ENCODE peak calls at places on chromosomes 1 and 21, in ten cellular contexts. U is stomach, S is esophagus muscularis mucosa, F is SK-N-SH, H is A549, R is K562, Q is ovary, J is sigmoid colon, K is suprapubic skin, P is transverse colon. A is an unnamed sample.

GRCh38 chr1:195608883-195609282 is 999.4 kb downstream of the KCNT2 start:
- DNase-seq in U (no peak), S (no peak), F (no peak), H (no peak), R (no peak), Q (no peak), J (no peak), K (no peak), P (no peak), A (no peak)

GRCh38 chr1:246680180-246680579 is 44.0 kb upstream of the SCCPDH start:
- DNase-seq in U (no peak), S (no peak), F (no peak), H (no peak), R (no peak), Q (no peak), J (peak), K (no peak), P (no peak), A (no peak)

GRCh38 chr1:156691665-156692408 is 13.5 kb downstream of the CRABP2 start:
- DNase-seq in U (no peak), S (no peak), F (no peak), H (peak), R (peak), Q (no peak), J (no peak), K (no peak), P (no peak), A (peak)

GRCh38 chr1:189803364-189803763 is 674.3 kb downstream of the BRINP3 start:
- DNase-seq in U (no peak), S (no peak), F (peak), H (no peak), R (no peak), Q (no peak), J (no peak), K (no peak), P (no peak), A (no peak)

GRCh38 chr1:210351496-210351895 is 22.8 kb downstream of the HHAT start:
- DNase-seq in U (no peak), S (no peak), F (no peak), H (no peak), R (no peak), Q (no peak), J (no peak), K (no peak), P (no peak), A (no peak)

GRCh38 chr1:50183734-50184133 is 75.0 kb downstream of the ELAVL4 start:
- DNase-seq in U (no peak), S (no peak), F (peak), H (no peak), R (no peak), Q (no peak), J (no peak), K (no peak), P (no peak), A (no peak)

GRCh38 chr1:12249181-12249580 is 19.4 kb downstream of the VPS13D start:
- DNase-seq in U (no peak), S (no peak), F (no peak), H (no peak), R (no peak), Q (no peak), J (no peak), K (no peak), P (no peak), A (no peak)

GRCh38 chr21:32698971-32699693 is 28.7 kb downstream of the SYNJ1 start:
- DNase-seq in U (no peak), S (no peak), F (no peak), H (no peak), R (no peak), Q (no peak), J (no peak), K (no peak), P (peak), A (no peak)

GRCh38 chr1:33082575-33083112 is 1.7 kb downstream of the AZIN2 start:
- DNase-seq in U (no peak), S (no peak), F (no peak), H (no peak), R (no peak), Q (no peak), J (no peak), K (no peak), P (no peak), A (no peak)

GRCh38 chr1:28045777-28046176 is 42.6 kb downstream of the EYA3 start:
- DNase-seq in U (no peak), S (no peak), F (no peak), H (no peak), R (no peak), Q (no peak), J (no peak), K (no peak), P (no peak), A (no peak)

GRCh38 chr1:195763146-195763906 is 844.9 kb downstream of the KCNT2 start:
- DNase-seq in U (no peak), S (no peak), F (no peak), H (peak), R (no peak), Q (no peak), J (no peak), K (no peak), P (no peak), A (no peak)

GRCh38 chr1:116328671-116329070 is 44.4 kb upstream of the ATP1A1 start:
- DNase-seq in U (no peak), S (no peak), F (no peak), H (no peak), R (no peak), Q (no peak), J (no peak), K (no peak), P (no peak), A (no peak)

GRCh38 chr21:32143222-32143939 is 135.5 kb downstream of the MIS18A start:
- DNase-seq in U (no peak), S (peak), F (no peak), H (no peak), R (no peak), Q (no peak), J (peak), K (peak), P (no peak), A (no peak)

GRCh38 chr1:58204284-58204683 is 342.2 kb downstream of the OMA1 start:
- DNase-seq in U (no peak), S (no peak), F (peak), H (peak), R (no peak), Q (no peak), J (no peak), K (no peak), P (no peak), A (no peak)

GRCh38 chr1:58398714-58399113 is 147.8 kb downstream of the OMA1 start:
- DNase-seq in U (no peak), S (no peak), F (no peak), H (no peak), R (no peak), Q (no peak), J (no peak), K (no peak), P (no peak), A (no peak)

GRCh38 chr1:109979489-109980091 is 5.0 kb upstream of the AHCYL1 start:
- DNase-seq in U (peak), S (no peak), F (no peak), H (peak), R (peak), Q (no peak), J (no peak), K (no peak), P (no peak), A (no peak)

DNA sequence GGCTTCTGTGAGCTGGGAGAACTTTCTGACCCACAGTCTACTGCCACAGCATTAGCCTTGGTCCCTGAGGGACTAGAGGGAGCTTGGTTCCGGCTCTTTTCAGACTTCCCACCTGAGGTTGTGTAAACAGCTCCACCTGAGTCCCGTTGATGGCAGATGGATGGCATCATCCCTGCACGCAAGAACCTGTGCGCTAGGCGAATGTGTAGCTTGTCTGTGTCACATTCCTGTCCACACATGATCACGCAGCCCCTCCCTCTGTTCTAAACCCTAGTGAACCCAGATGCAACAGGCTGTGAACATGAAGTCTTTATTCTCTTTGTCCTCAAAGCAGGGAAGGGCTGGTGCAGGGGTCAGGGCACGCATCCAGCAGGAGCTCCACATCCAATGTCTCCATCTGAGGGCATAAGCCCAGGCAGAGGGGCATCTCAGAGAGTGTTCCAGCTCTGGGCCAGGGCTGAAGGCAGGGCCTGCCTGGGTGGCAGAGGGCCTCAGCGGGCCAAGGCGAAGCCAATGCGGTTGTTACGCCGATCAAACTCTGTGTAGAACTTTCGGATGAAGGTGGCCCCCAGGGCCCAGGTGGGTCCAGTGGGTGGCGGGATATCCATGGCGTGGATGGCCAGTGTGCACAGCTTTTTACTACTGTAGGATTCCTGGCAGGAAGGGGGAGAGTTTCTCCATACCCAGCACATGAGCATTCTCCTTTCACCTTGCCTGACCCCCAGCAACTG is 2.8 kb upstream of the ETNK2 start:
- DNase-seq in U (no peak), S (no peak), F (no peak), H (no peak), R (no peak), Q (no peak), J (no peak), K (no peak), P (no peak), A (no peak)
- TF ChIP-seq EP300 in U (no peak), S (no peak), F (no peak), H (no peak), R (no peak), Q (no peak), J (no peak), K (no peak), P (no peak), A (no peak)

GRCh38 chr1:115158181-115158580 is 68.9 kb upstream of the TSPAN2 start:
- DNase-seq in U (no peak), S (peak), F (no peak), H (no peak), R (no peak), Q (peak), J (no peak), K (no peak), P (no peak), A (no peak)
- TF ChIP-seq EP300 in U (no peak), S (no peak), F (no peak), H (no peak), R (no peak), Q (no peak), J (no peak), K (no peak), P (no peak), A (no peak)

DNA sequence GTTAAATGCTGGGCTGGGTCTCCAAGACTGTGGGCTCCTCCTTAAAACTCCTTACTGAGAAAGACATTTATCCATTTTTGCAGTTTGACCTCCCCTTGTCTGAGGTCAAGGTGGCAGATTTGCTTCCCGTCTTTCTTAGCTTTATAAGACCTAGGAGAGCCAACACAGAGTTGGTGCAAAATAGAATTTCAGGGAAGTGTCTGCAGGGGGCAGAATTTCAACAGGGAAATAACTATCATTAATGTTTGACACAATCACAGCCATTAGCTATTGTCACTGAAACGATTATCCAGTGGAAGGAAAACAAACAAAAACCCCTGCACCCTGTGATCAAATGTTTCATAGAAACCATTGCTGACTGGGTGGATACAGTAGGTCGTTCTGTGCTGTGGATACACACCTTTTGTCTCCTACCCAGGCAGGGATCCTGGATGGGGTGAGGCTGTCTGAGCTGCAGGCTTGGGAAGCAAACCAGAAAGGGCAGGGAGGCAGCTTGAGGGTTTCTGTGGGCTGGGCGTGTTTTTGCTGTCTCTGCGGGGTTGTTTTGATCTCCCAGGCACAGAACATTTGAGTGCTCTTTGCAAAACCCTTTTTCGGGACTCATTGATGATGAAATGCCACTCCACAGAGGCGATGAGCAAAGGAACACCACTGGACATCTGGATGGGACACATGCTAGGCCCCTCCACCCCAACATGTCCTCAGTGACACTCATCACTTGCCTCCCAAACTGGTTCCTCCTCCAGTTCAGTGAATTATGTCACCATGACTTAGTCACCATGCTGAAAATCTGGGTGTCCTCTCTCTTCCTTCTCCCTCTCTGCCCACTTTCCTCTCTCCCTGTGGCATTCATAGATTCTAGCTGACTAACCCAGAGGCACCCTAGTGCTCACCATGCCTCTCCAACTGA is 94.2 kb upstream of the SERBP1 start:
- DNase-seq in U (no peak), S (no peak), F (no peak), H (no peak), R (peak), Q (no peak), J (no peak), K (no peak), P (no peak), A (no peak)
- TF ChIP-seq EP300 in U (no peak), S (no peak), F (no peak), H (no peak), R (no peak), Q (no peak), J (no peak), K (no peak), P (no peak), A (no peak)

GRCh38 chr1:155002479-155003226 is at the start of gene ZBTB7B:
- DNase-seq in U (peak), S (no peak), F (no peak), H (peak), R (peak), Q (peak), J (no peak), K (no peak), P (peak), A (peak)
- TF ChIP-seq EP300 in U (no peak), S (no peak), F (no peak), H (no peak), R (no peak), Q (no peak), J (no peak), K (no peak), P (no peak), A (no peak)

DNA sequence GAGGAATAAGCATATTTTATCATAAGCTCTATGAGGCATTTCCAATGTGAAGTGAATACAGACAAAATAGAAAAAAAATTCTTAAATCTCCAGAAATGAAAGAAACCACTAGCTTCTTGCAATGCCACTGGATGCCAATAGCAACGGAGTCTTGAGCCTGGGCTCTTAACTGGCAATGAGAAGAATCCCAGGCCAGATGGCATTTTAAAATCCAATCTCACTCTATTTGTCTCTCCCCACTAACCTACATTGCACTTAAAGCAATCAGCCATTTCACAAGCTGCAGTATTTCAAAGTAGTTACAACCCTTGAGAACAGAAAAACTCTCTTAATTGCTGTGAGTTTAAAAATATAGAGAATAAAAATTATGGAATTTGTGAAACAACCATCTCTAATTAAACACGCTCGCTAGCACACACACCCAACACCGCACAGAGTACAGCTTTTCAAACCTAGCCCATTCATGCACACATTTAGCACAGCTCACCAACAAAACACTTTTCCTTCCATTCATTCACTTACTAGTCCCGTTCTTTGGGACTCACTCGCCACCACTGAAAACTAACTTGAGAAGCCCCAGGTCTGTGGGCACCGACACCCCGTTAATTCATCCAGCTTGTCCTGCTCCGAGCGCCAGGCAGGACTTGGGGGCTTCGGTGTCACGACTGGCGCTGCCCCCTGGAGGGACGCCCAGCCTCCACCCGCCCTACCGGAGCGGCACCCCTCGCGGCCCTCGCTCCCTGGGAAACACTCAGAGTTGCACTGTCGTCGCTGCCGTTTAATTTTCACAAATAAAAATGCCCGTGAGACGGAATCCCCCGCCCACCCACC is 1.1 kb downstream of the DDAH1 start:
- DNase-seq in U (no peak), S (no peak), F (peak), H (no peak), R (no peak), Q (peak), J (no peak), K (no peak), P (no peak), A (peak)
- TF ChIP-seq EP300 in U (no peak), S (no peak), F (no peak), H (no peak), R (no peak), Q (no peak), J (no peak), K (no peak), P (no peak), A (no peak)

GRCh38 chr1:228072658-228073043 is 9.9 kb upstream of the ARF1 start:
- DNase-seq in U (peak), S (no peak), F (no peak), H (no peak), R (no peak), Q (no peak), J (no peak), K (peak), P (no peak), A (no peak)

GRCh38 chr1:228075801-228076271 is 6.7 kb upstream of the ARF1 start:
- DNase-seq in U (peak), S (no peak), F (no peak), H (no peak), R (no peak), Q (no peak), J (peak), K (no peak), P (no peak), A (peak)

GRCh38 chr1:228074954-228075730 is 7.4 kb upstream of the ARF1 start:
- DNase-seq in U (peak), S (no peak), F (no peak), H (no peak), R (no peak), Q (no peak), J (peak), K (no peak), P (peak), A (peak)

GRCh38 chr1:228073061-228073869 is 9.2 kb upstream of the ARF1 start:
- DNase-seq in U (peak), S (no peak), F (no peak), H (no peak), R (no peak), Q (no peak), J (peak), K (peak), P (no peak), A (peak)

GRCh38 chr1:228073870-228074545 is 8.5 kb upstream of the ARF1 start:
- DNase-seq in U (peak), S (no peak), F (peak), H (no peak), R (peak), Q (no peak), J (peak), K (peak), P (no peak), A (peak)
- TF ChIP-seq EP300 in U (no peak), S (no peak), F (no peak), H (no peak), R (no peak), Q (no peak), J (no peak), K (no peak), P (no peak), A (no peak)

DNA sequence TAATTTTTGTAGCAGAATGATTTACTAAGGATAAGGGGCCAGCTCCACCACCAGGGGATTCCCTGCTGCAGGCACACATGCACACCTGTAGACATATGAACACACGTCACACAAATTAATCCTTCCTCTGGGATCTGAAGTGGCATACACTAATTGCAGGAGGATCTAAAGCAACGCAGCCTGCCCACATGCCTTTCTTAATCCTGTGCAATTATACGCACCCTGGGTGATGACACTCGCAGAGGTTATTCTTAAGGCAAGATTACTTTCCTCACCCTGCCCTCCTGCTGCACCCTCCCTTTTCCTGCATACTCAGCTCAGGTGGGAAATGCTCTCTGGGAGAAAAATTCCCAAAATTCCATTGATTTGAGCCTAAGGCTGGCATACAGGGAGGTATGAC is 7.5 kb upstream of the LORICRIN start:
- DNase-seq in U (no peak), S (peak), F (no peak), H (no peak), R (no peak), Q (no peak), J (no peak), K (no peak), P (no peak), A (no peak)
- TF ChIP-seq EP300 in U (no peak), S (no peak), F (no peak), H (no peak), R (no peak), Q (no peak), J (no peak), K (no peak), P (no peak), A (no peak)